ENCODE peak calls at places on chromosome 5, in five cellular contexts. One of them, this sample, is unnamed.

GRCh38 chr5:80191991-80192398 is 63.9 kb downstream of the SERINC5 start:
- DNase-seq in ovary: no peak
- DNase-seq in tibial artery: no peak
- DNase-seq in lower lobe of right lung: no peak
- DNase-seq in SK-N-SH: no peak
- DNase-seq in this sample: peak; percentile 54

GRCh38 chr5:97534166-97534565 is 351.1 kb upstream of the RIOK2 start:
- DNase-seq in ovary: peak; percentile 49
- DNase-seq in tibial artery: no peak
- DNase-seq in lower lobe of right lung: no peak
- DNase-seq in SK-N-SH: peak; percentile 41
- DNase-seq in this sample: peak; percentile 47

GRCh38 chr5:176955895-176956294 is 50.7 kb downstream of the UIMC1 start:
- DNase-seq in ovary: no peak
- DNase-seq in tibial artery: no peak
- DNase-seq in lower lobe of right lung: no peak
- DNase-seq in SK-N-SH: no peak
- DNase-seq in this sample: no peak

GRCh38 chr5:102975457-102976182 is 144.3 kb downstream of the GIN1 start:
- DNase-seq in ovary: no peak
- DNase-seq in tibial artery: no peak
- DNase-seq in lower lobe of right lung: no peak
- DNase-seq in SK-N-SH: no peak
- DNase-seq in this sample: no peak

GRCh38 chr5:135024956-135025729 is 8.9 kb downstream of the PITX1 start:
- DNase-seq in ovary: no peak
- DNase-seq in tibial artery: peak; percentile 24
- DNase-seq in lower lobe of right lung: peak; percentile 14
- DNase-seq in SK-N-SH: no peak
- DNase-seq in this sample: no peak

GRCh38 chr5:149632311-149633251 is 51.3 kb downstream of the ARHGEF37 start:
- DNase-seq in ovary: no peak
- DNase-seq in tibial artery: peak; percentile 64
- DNase-seq in lower lobe of right lung: no peak
- DNase-seq in SK-N-SH: no peak
- DNase-seq in this sample: no peak

GRCh38 chr5:113271015-113271414 is 163.8 kb downstream of the TSSK1B start:
- DNase-seq in ovary: no peak
- DNase-seq in tibial artery: no peak
- DNase-seq in lower lobe of right lung: no peak
- DNase-seq in SK-N-SH: no peak
- DNase-seq in this sample: no peak

GRCh38 chr5:114789773-114790402 is 379.8 kb downstream of the TRIM36 start:
- DNase-seq in ovary: no peak
- DNase-seq in tibial artery: no peak
- DNase-seq in lower lobe of right lung: no peak
- DNase-seq in SK-N-SH: peak; percentile 30
- DNase-seq in this sample: no peak

GRCh38 chr5:76660360-76660759 is 37.2 kb upstream of the F2RL2 start:
- DNase-seq in ovary: no peak
- DNase-seq in tibial artery: no peak
- DNase-seq in lower lobe of right lung: no peak
- DNase-seq in SK-N-SH: no peak
- DNase-seq in this sample: no peak

GRCh38 chr5:36982146-36982545 is 105.6 kb downstream of the NIPBL start:
- DNase-seq in ovary: no peak
- DNase-seq in tibial artery: no peak
- DNase-seq in lower lobe of right lung: no peak
- DNase-seq in SK-N-SH: no peak
- DNase-seq in this sample: no peak

GRCh38 chr5:78550891-78551290 is 97.7 kb downstream of the LHFPL2 start:
- DNase-seq in ovary: no peak
- DNase-seq in tibial artery: no peak
- DNase-seq in lower lobe of right lung: no peak
- DNase-seq in SK-N-SH: no peak
- DNase-seq in this sample: no peak

GRCh38 chr5:93461751-93462150 is 119.3 kb downstream of the NR2F1-AS1 start:
- DNase-seq in ovary: no peak
- DNase-seq in tibial artery: no peak
- DNase-seq in lower lobe of right lung: no peak
- DNase-seq in SK-N-SH: no peak
- DNase-seq in this sample: no peak

GRCh38 chr5:39476466-39477215 is 51.9 kb upstream of the DAB2 start:
- DNase-seq in ovary: no peak
- DNase-seq in tibial artery: no peak
- DNase-seq in lower lobe of right lung: no peak
- DNase-seq in SK-N-SH: no peak
- DNase-seq in this sample: no peak

GRCh38 chr5:93575466-93575865 is 5.6 kb downstream of the NR2F1-AS1 start:
- DNase-seq in ovary: no peak
- DNase-seq in tibial artery: no peak
- DNase-seq in lower lobe of right lung: no peak
- DNase-seq in SK-N-SH: no peak
- DNase-seq in this sample: no peak

GRCh38 chr5:592158-592557 is 20.0 kb upstream of the CEP72 start:
- DNase-seq in ovary: no peak
- DNase-seq in tibial artery: peak; percentile 42
- DNase-seq in lower lobe of right lung: no peak
- DNase-seq in SK-N-SH: no peak
- DNase-seq in this sample: no peak

GRCh38 chr5:44663991-44664710 is 144.6 kb upstream of the MRPS30 start:
- DNase-seq in ovary: no peak
- DNase-seq in tibial artery: peak; percentile 48
- DNase-seq in lower lobe of right lung: no peak
- DNase-seq in SK-N-SH: no peak
- DNase-seq in this sample: no peak

GRCh38 chr5:19706776-19707175 is 281.2 kb downstream of the CDH18 start:
- DNase-seq in ovary: no peak
- DNase-seq in tibial artery: no peak
- DNase-seq in lower lobe of right lung: no peak
- DNase-seq in SK-N-SH: no peak
- DNase-seq in this sample: no peak

GRCh38 chr5:138488481-138488945 is 23.2 kb downstream of the EGR1 start:
- DNase-seq in ovary: no peak
- DNase-seq in tibial artery: no peak
- DNase-seq in lower lobe of right lung: no peak
- DNase-seq in SK-N-SH: no peak
- DNase-seq in this sample: no peak

GRCh38 chr5:8576178-8576577 is 707.2 kb downstream of the MTRR start:
- DNase-seq in ovary: no peak
- DNase-seq in tibial artery: no peak
- DNase-seq in lower lobe of right lung: no peak
- DNase-seq in SK-N-SH: no peak
- DNase-seq in this sample: no peak

GRCh38 chr5:141508808-141509611 is 20.1 kb downstream of the PCDHGC5 start:
- DNase-seq in ovary: peak; percentile 85
- DNase-seq in tibial artery: peak; percentile 92
- DNase-seq in lower lobe of right lung: no peak
- DNase-seq in SK-N-SH: peak; percentile 90
- DNase-seq in this sample: no peak

GRCh38 chr5:165881259-165881658 is 2375.8 kb downstream of the MAT2B start:
- DNase-seq in ovary: no peak
- DNase-seq in tibial artery: no peak
- DNase-seq in lower lobe of right lung: no peak
- DNase-seq in SK-N-SH: peak; percentile 14
- DNase-seq in this sample: no peak

GRCh38 chr5:177498013-177498847 is 826 bp upstream of the PDLIM7 start:
- DNase-seq in ovary: peak; percentile 75
- DNase-seq in tibial artery: no peak
- DNase-seq in lower lobe of right lung: no peak
- DNase-seq in SK-N-SH: no peak
- DNase-seq in this sample: peak; percentile 44

GRCh38 chr5:10856071-10856470 is 95.0 kb upstream of the DAP start:
- DNase-seq in ovary: no peak
- DNase-seq in tibial artery: no peak
- DNase-seq in lower lobe of right lung: no peak
- DNase-seq in SK-N-SH: no peak
- DNase-seq in this sample: no peak

GRCh38 chr5:131589510-131590348 is 45.3 kb downstream of the RAPGEF6 start:
- DNase-seq in ovary: peak; percentile 22
- DNase-seq in tibial artery: no peak
- DNase-seq in lower lobe of right lung: no peak
- DNase-seq in SK-N-SH: peak; percentile 83
- DNase-seq in this sample: no peak

GRCh38 chr5:10779592-10779991 is 18.6 kb upstream of the DAP start:
- DNase-seq in ovary: no peak
- DNase-seq in tibial artery: no peak
- DNase-seq in lower lobe of right lung: no peak
- DNase-seq in SK-N-SH: no peak
- DNase-seq in this sample: no peak

GRCh38 chr5:142807378-142807911 is 37.3 kb downstream of the ARHGAP26 start:
- DNase-seq in ovary: no peak
- DNase-seq in tibial artery: no peak
- DNase-seq in lower lobe of right lung: no peak
- DNase-seq in SK-N-SH: no peak
- DNase-seq in this sample: no peak

GRCh38 chr5:130024006-130024405 is 119.7 kb downstream of the CHSY3 start:
- DNase-seq in ovary: no peak
- DNase-seq in tibial artery: no peak
- DNase-seq in lower lobe of right lung: no peak
- DNase-seq in SK-N-SH: no peak
- DNase-seq in this sample: no peak

GRCh38 chr5:130021000-130021399 is 116.7 kb downstream of the CHSY3 start:
- DNase-seq in ovary: no peak
- DNase-seq in tibial artery: no peak
- DNase-seq in lower lobe of right lung: no peak
- DNase-seq in SK-N-SH: no peak
- DNase-seq in this sample: no peak

GRCh38 chr5:130023604-130024003 is 119.3 kb downstream of the CHSY3 start:
- DNase-seq in ovary: no peak
- DNase-seq in tibial artery: no peak
- DNase-seq in lower lobe of right lung: no peak
- DNase-seq in SK-N-SH: no peak
- DNase-seq in this sample: no peak
- H3K27ac ChIP-seq in ovary: no peak overlapping the region
- H3K27ac ChIP-seq in tibial artery: peak overlapping the region; percentile 58
- H3K27ac ChIP-seq in lower lobe of right lung: no peak overlapping the region
- H3K27ac ChIP-seq in SK-N-SH: no peak overlapping the region
- H3K27ac ChIP-seq in this sample: no peak overlapping the region

DNA sequence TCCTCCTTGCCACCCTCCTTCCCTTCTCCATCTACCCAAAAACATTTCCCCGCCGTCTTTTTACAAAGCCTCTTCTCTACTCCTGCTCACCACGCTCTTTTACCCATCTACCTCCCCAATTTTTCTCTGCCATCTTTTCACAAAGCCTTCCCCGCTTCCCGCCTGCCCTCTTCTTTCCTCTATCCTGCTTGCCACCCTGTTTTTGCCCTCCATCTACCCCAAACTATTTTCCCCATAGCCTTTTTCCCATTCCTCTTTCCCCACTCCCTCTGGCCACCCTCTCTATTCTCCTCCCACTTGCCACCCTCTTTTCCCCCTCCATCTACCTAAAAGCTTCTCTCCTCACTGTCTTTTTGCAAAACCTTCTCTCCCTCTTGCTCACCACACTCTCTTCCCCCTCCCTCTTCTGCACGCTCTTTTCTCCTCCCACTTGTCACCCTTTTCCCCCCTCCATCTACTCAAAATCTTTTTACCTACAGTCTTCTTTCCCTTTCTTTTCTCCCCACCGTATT is 19.4 kb upstream of the TRIM52 start:
- DNase-seq in ovary: no peak
- DNase-seq in tibial artery: no peak
- DNase-seq in lower lobe of right lung: no peak
- DNase-seq in SK-N-SH: no peak
- DNase-seq in this sample: no peak
- H3K4me3 ChIP-seq in ovary: no peak overlapping the region
- H3K4me3 ChIP-seq in tibial artery: no peak overlapping the region
- H3K4me3 ChIP-seq in lower lobe of right lung: no peak overlapping the region
- H3K4me3 ChIP-seq in SK-N-SH: peak overlapping the region; percentile 70
- H3K4me3 ChIP-seq in this sample: no peak overlapping the region

GRCh38 chr5:72035831-72036230 is 71.4 kb upstream of the MAP1B start:
- DNase-seq in ovary: no peak
- DNase-seq in tibial artery: no peak
- DNase-seq in lower lobe of right lung: no peak
- DNase-seq in SK-N-SH: no peak
- DNase-seq in this sample: no peak
- H3K4me1 ChIP-seq in ovary: no peaks in the 10 kb centered on the region
- H3K4me1 ChIP-seq in tibial artery: no peaks in the 10 kb centered on the region
- H3K4me1 ChIP-seq in lower lobe of right lung: no peaks in the 10 kb centered on the region
- H3K4me1 ChIP-seq in SK-N-SH: no peaks in the 10 kb centered on the region
- H3K4me1 ChIP-seq in this sample: no peaks in the 10 kb centered on the region

GRCh38 chr5:100855940-100856339 is 47.1 kb downstream of the ST8SIA4 start:
- DNase-seq in ovary: no peak
- DNase-seq in tibial artery: no peak
- DNase-seq in lower lobe of right lung: no peak
- DNase-seq in SK-N-SH: no peak
- DNase-seq in this sample: no peak
- H3K27ac ChIP-seq in ovary: no peak overlapping the region
- H3K27ac ChIP-seq in tibial artery: no peak overlapping the region
- H3K27ac ChIP-seq in lower lobe of right lung: no peak overlapping the region
- H3K27ac ChIP-seq in SK-N-SH: no peak overlapping the region
- H3K27ac ChIP-seq in this sample: no peak overlapping the region

DNA sequence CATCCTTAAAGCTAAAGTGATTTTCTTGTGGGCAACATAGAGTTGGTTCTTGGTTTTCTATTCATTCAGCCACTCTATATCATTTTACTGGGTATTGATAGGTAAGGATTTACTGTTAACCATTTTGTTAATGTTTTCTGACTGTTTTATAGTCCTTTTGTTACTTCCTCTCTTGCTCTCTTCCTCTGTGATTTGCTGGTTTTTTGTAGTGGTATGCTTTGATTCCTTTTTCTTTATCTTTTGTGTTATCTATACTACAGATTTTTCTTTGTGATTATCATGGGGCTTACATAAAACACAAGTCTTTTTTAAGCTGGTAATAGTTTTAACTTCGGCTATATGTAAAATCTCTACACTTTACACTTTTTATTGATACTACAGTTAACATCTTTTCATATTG is 43.3 kb downstream of the CREBRF start:
- DNase-seq in ovary: no peak
- DNase-seq in tibial artery: no peak
- DNase-seq in lower lobe of right lung: no peak
- DNase-seq in SK-N-SH: no peak
- DNase-seq in this sample: no peak
- H3K4me3 ChIP-seq in ovary: no peak overlapping the region
- H3K4me3 ChIP-seq in tibial artery: no peak overlapping the region
- H3K4me3 ChIP-seq in lower lobe of right lung: no peak overlapping the region
- H3K4me3 ChIP-seq in SK-N-SH: no peak overlapping the region
- H3K4me3 ChIP-seq in this sample: no peak overlapping the region

DNA sequence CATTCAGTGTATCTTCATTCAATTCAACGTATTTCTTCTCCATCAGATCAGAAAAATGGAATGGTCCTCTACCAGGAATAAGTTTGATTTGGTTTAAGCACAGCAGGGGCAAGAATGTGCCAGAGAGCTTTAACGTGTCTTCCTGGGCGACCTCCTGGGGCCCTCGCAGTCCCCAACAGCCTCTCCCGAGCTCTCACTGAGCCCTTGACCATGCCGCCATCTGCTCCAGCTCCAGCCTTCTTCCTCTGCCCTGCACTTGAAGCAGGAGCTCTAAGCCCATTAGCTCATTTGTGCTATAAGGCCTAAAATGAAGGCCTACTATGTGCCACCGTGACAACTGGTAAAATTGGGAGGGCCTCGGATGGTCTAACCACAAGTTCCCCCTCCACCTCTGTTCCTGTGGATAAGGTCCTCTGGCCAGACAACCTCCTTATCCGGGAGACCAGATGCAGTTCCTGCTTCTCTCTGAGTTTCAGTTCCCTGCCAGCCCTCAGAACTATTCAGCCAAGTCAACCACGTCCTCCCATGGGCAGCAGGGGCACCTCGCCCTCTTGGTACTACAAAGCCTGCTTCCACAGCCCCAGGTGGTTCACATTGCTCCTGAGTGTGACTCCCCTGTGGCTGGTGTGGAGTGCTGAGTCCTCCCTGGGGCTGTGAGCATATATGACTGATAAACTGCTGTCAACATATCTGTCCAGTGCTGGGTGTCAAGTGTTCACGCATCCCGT is 35.8 kb downstream of the C5orf15 start:
- DNase-seq in ovary: no peak
- DNase-seq in tibial artery: no peak
- DNase-seq in lower lobe of right lung: no peak
- DNase-seq in SK-N-SH: no peak
- DNase-seq in this sample: no peak
- H3K4me1 ChIP-seq in ovary: no peaks in the 10 kb centered on the region
- H3K4me1 ChIP-seq in tibial artery: peaks cover 40% of the 10 kb centered on the region
- H3K4me1 ChIP-seq in lower lobe of right lung: peaks cover 15% of the 10 kb centered on the region
- H3K4me1 ChIP-seq in SK-N-SH: no peaks in the 10 kb centered on the region
- H3K4me1 ChIP-seq in this sample: no peaks in the 10 kb centered on the region